ENCODE peak calls at places on chromosomes 13 and 19, in four cellular contexts. J, H, W and K are unnamed samples.

GRCh38 chr19:29623726-29624488 is 17.8 kb downstream of the POP4 start:
- DNase-seq in J (no peak), H (no peak), W (no peak), K (no peak)

GRCh38 chr13:33111414-33112110 is 95.3 kb downstream of the KL start:
- DNase-seq in J (peak), H (no peak), W (peak), K (peak)

GRCh38 chr19:2270157-2270571 is 11.8 kb downstream of the PEAK3 start:
- DNase-seq in J (peak), H (no peak), W (no peak), K (no peak)

GRCh38 chr13:51882570-51883225 is 20.9 kb downstream of the CCDC70 start:
- DNase-seq in J (no peak), H (no peak), W (no peak), K (no peak)

GRCh38 chr19:58439576-58440554 is at the start of gene ZNF132:
- DNase-seq in J (peak), H (peak), W (peak), K (peak)

GRCh38 chr13:110731072-110731471 is 17.6 kb downstream of the ING1 start:
- DNase-seq in J (no peak), H (no peak), W (no peak), K (no peak)

GRCh38 chr13:114177245-114178010 is 1.6 kb upstream of the CFAP97D2 start:
- DNase-seq in J (no peak), H (no peak), W (no peak), K (peak)

GRCh38 chr19:46766569-46767317 is 20.5 kb upstream of the STRN4 start:
- DNase-seq in J (no peak), H (no peak), W (peak), K (no peak)

GRCh38 chr13:51645154-51645650 is 60.9 kb downstream of the WDFY2 start:
- DNase-seq in J (peak), H (no peak), W (peak), K (peak)

GRCh38 chr13:31485651-31486051 is 253.7 kb upstream of the RXFP2 start:
- DNase-seq in J (no peak), H (no peak), W (peak), K (peak)

GRCh38 chr19:5877869-5878268 is 7.5 kb upstream of the FUT5 start:
- DNase-seq in J (no peak), H (no peak), W (no peak), K (no peak)

GRCh38 chr19:3632739-3633558 is 6.4 kb upstream of the CACTIN start:
- DNase-seq in J (no peak), H (no peak), W (no peak), K (no peak)

GRCh38 chr19:12939292-12939606 is 840 bp downstream of the CALR start:
- DNase-seq in J (peak), H (no peak), W (peak), K (peak)

GRCh38 chr19:21839966-21840365 is 4.0 kb upstream of the ZNF43 start:
- DNase-seq in J (no peak), H (no peak), W (no peak), K (no peak)

GRCh38 chr13:50550151-50550550 is 293.3 kb downstream of the DLEU7 start:
- DNase-seq in J (no peak), H (no peak), W (no peak), K (no peak)

GRCh38 chr19:50039968-50040367 is 14.2 kb downstream of the ZNF473 start:
- DNase-seq in J (no peak), H (no peak), W (peak), K (no peak)

GRCh38 chr19:2273356-2274184 is 8.4 kb downstream of the PEAK3 start:
- DNase-seq in J (peak), H (no peak), W (peak), K (peak)

GRCh38 chr19:5078179-5078578 is 109.3 kb downstream of the KDM4B start:
- DNase-seq in J (no peak), H (no peak), W (no peak), K (no peak)

GRCh38 chr19:12774588-12775555 is at the start of gene HOOK2:
- DNase-seq in J (no peak), H (no peak), W (no peak), K (no peak)

GRCh38 chr19:18109363-18109730 is 11.8 kb downstream of the MAST3 start:
- DNase-seq in J (no peak), H (no peak), W (no peak), K (no peak)

GRCh38 chr13:113978741-113979481 is 5.0 kb upstream of the C13orf46 start:
- DNase-seq in J (no peak), H (no peak), W (no peak), K (no peak)

GRCh38 chr19:41426116-41426841 is 895 bp downstream of the B3GNT8 start:
- DNase-seq in J (no peak), H (no peak), W (no peak), K (no peak)

GRCh38 chr13:25046985-25047660 is 48.8 kb upstream of the PABPC3 start:
- DNase-seq in J (peak), H (peak), W (no peak), K (peak)

GRCh38 chr13:24454100-24454499 is 58.5 kb downstream of the PARP4 start:
- DNase-seq in J (no peak), H (no peak), W (no peak), K (no peak)

GRCh38 chr19:49556412-49557398 is 23.7 kb downstream of the NOSIP start:
- DNase-seq in J (no peak), H (no peak), W (no peak), K (peak)

GRCh38 chr19:44072543-44073401 is 813 bp downstream of the ZNF284 start:
- DNase-seq in J (no peak), H (no peak), W (peak), K (peak)
- TF ChIP-seq CTCF in J (peak), H (no peak), W (no peak), K (peak)

GRCh38 chr13:44388427-44388826 is 14.8 kb downstream of the SERP2 start:
- DNase-seq in J (no peak), H (no peak), W (no peak), K (no peak)
- TF ChIP-seq CTCF in J (no peak), H (no peak), W (no peak), K (no peak)

GRCh38 chr13:101488734-101489133 is 36.3 kb downstream of the ITGBL1 start:
- DNase-seq in J (no peak), H (no peak), W (no peak), K (no peak)
- TF ChIP-seq CTCF in J (no peak), H (no peak), W (no peak), K (no peak)

GRCh38 chr13:73544175-73544574 is 485.4 kb downstream of the KLF5 start:
- DNase-seq in J (no peak), H (no peak), W (no peak), K (no peak)
- TF ChIP-seq CTCF in J (peak), H (no peak), W (no peak), K (no peak)

GRCh38 chr19:55275851-55276719 is 3.8 kb downstream of the HSPBP1 start:
- DNase-seq in J (no peak), H (no peak), W (no peak), K (no peak)
- TF ChIP-seq CTCF in J (no peak), H (no peak), W (no peak), K (no peak)

GRCh38 chr19:11141937-11142527 is 13.6 kb downstream of the SPC24 start:
- DNase-seq in J (no peak), H (no peak), W (no peak), K (no peak)
- TF ChIP-seq CTCF in J (no peak), H (no peak), W (peak), K (no peak)

DNA sequence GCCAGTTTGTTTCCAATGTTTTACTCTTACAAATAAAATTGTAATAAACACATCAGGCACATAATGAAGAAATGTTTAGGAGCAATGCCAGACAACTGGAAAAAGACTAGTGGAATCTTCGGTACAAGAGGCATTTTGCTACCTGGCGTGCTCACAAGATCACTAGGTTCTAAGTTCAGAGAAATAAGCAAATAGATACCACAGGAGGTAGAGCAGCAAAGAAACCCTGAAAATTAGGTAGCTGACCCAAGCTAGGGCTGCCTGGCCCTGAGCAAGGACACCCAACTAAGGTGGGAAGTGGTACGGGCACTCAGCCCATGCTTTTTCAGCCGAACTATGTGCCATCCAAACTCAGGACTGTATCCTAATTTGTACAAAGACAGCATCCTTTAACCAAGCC is 32.2 kb upstream of the TPP2 start:
- DNase-seq in J (no peak), H (no peak), W (no peak), K (no peak)
- TF ChIP-seq CTCF in J (no peak), H (no peak), W (no peak), K (no peak)

DNA sequence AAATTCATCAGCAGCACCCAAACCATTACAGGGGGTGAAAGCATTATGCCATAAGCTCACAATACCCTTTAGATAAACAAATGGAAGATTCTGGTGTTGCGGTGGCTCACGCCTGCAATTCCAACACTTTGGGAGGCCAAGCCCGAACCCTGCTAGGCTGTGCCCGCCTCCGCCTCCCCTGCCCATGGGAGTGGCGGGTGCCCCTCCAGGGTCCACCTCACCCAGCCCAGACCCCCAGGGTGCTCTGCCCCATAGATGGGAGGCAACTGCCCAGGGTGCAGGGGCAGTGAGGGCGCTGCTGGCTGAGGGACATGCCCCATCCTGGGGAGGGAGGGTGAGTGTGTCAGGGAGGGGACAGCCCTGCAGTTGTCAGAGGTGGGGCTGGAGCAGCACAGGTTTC is 10.0 kb upstream of the SIGLECL1 start:
- DNase-seq in J (no peak), H (no peak), W (no peak), K (no peak)
- TF ChIP-seq CTCF in J (no peak), H (no peak), W (no peak), K (no peak)